ENCODE peak calls at places on chromosomes 11 and 22, in seven cellular contexts. U, C, A, E, B, G and S are unnamed samples.

GRCh38 chr22:41619979-41620645 is 731 bp downstream of the DESI1 start:
- DNase-seq in U (peak; percentile 17), C (peak; percentile 63), A (peak; percentile 34), E (peak; percentile 28), B (no peak), G (no peak), S (no peak)

GRCh38 chr22:48261706-48262105 is 1499.3 kb downstream of the TBC1D22A start:
- DNase-seq in U (no peak), C (no peak), A (no peak), E (no peak), B (no peak), G (no peak), S (no peak)

GRCh38 chr22:37032535-37033460 is 13.3 kb downstream of the MPST start:
- DNase-seq in U (no peak), C (peak; percentile 68), A (no peak), E (peak; percentile 96), B (no peak), G (no peak), S (no peak)

GRCh38 chr11:68313574-68314202 is 1.3 kb downstream of the LRP5 start:
- DNase-seq in U (no peak), C (no peak), A (no peak), E (peak; percentile 28), B (no peak), G (no peak), S (no peak)

GRCh38 chr11:130037881-130038601 is 31.7 kb upstream of the APLP2 start:
- DNase-seq in U (no peak), C (no peak), A (no peak), E (peak; percentile 61), B (no peak), G (no peak), S (no peak)

GRCh38 chr11:111443640-111444039 is 64.6 kb upstream of the POU2AF1 start:
- DNase-seq in U (no peak), C (no peak), A (no peak), E (no peak), B (no peak), G (no peak), S (no peak)

GRCh38 chr11:833849-834311 is 1.1 kb downstream of the CD151 start:
- DNase-seq in U (no peak), C (no peak), A (no peak), E (peak; percentile 49), B (no peak), G (no peak), S (no peak)

GRCh38 chr11:118522571-118523072 is 4.7 kb upstream of the TTC36 start:
- DNase-seq in U (no peak), C (no peak), A (no peak), E (peak; percentile 57), B (no peak), G (no peak), S (no peak)

GRCh38 chr22:29842740-29843139 is 4.7 kb upstream of the ASCC2 start:
- DNase-seq in U (no peak), C (peak; percentile 62), A (no peak), E (peak; percentile 95), B (no peak), G (no peak), S (no peak)

GRCh38 chr22:38824587-38824986 is 19.2 kb downstream of the NPTXR start:
- DNase-seq in U (peak; percentile 66), C (no peak), A (peak; percentile 11), E (peak; percentile 75), B (no peak), G (no peak), S (no peak)

GRCh38 chr22:49301398-49302149 is 526.1 kb downstream of the BRD1 start:
- DNase-seq in U (no peak), C (peak; percentile 46), A (no peak), E (no peak), B (no peak), G (no peak), S (no peak)

GRCh38 chr22:50705219-50705691 is 32.6 kb downstream of the SHANK3 start:
- DNase-seq in U (no peak), C (no peak), A (no peak), E (peak; percentile 49), B (no peak), G (no peak), S (no peak)

GRCh38 chr11:32231909-32232493 is 141.1 kb downstream of the RCN1 start:
- DNase-seq in U (no peak), C (no peak), A (no peak), E (peak; percentile 50), B (no peak), G (no peak), S (no peak)

GRCh38 chr11:17313349-17314231 is 37.1 kb downstream of the NUCB2 start:
- DNase-seq in U (no peak), C (no peak), A (no peak), E (no peak), B (no peak), G (no peak), S (no peak)

GRCh38 chr11:109166441-109166840 is 255.5 kb upstream of the C11orf87 start:
- DNase-seq in U (no peak), C (no peak), A (no peak), E (no peak), B (no peak), G (no peak), S (no peak)

GRCh38 chr11:35681181-35681767 is 18.7 kb downstream of the TRIM44 start:
- DNase-seq in U (no peak), C (no peak), A (no peak), E (no peak), B (no peak), G (no peak), S (no peak)

GRCh38 chr22:32623943-32624342 is 149.3 kb downstream of the FBXO7 start:
- DNase-seq in U (no peak), C (peak; percentile 92), A (no peak), E (peak; percentile 13), B (no peak), G (no peak), S (no peak)

GRCh38 chr22:38540731-38541130 is 29.3 kb downstream of the DMC1 start:
- DNase-seq in U (no peak), C (no peak), A (no peak), E (no peak), B (no peak), G (no peak), S (no peak)

GRCh38 chr11:41121600-41121999 is 337.9 kb downstream of the LRRC4C start:
- DNase-seq in U (no peak), C (no peak), A (no peak), E (no peak), B (no peak), G (no peak), S (no peak)

GRCh38 chr11:7376386-7376785 is 108.9 kb upstream of the OLFML1 start:
- DNase-seq in U (no peak), C (no peak), A (no peak), E (no peak), B (no peak), G (no peak), S (no peak)

GRCh38 chr11:46144741-46145140 is 23.5 kb upstream of the PHF21A start:
- DNase-seq in U (no peak), C (no peak), A (no peak), E (no peak), B (no peak), G (no peak), S (no peak)

GRCh38 chr11:12785901-12786300 is 111.7 kb downstream of the TEAD1 start:
- DNase-seq in U (no peak), C (no peak), A (no peak), E (no peak), B (no peak), G (no peak), S (no peak)

GRCh38 chr11:123482225-123482624 is 52.2 kb downstream of the GRAMD1B start:
- DNase-seq in U (no peak), C (no peak), A (no peak), E (no peak), B (no peak), G (no peak), S (no peak)

GRCh38 chr11:105609341-105609781 is 512 bp upstream of the GRIA4 start:
- DNase-seq in U (peak; percentile 56), C (no peak), A (no peak), E (peak; percentile 56), B (peak; percentile 31), G (no peak), S (no peak)